ENCODE peak calls at places on chromosomes 11 and 22, in seven cellular contexts. I, W, X, S, M, D and A are unnamed samples. For H3K4me1, the result is how much of the 10 kb centered on the place peaks cover.

GRCh38 chr22:32031466-32031865 is 11.6 kb upstream of the SLC5A1 start:
- DNase-seq in I (no peak), W (no peak), X (no peak), S (no peak), M (no peak), D (no peak), A (no peak)

GRCh38 chr22:22598144-22598543 is 39.1 kb upstream of the PRAME start:
- DNase-seq in I (no peak), W (no peak), X (no peak), S (no peak), M (no peak), D (no peak), A (no peak)

GRCh38 chr11:83773950-83774880 is 488.0 kb upstream of the CCDC90B start:
- DNase-seq in I (peak), W (no peak), X (no peak), S (no peak), M (no peak), D (no peak), A (peak)

GRCh38 chr11:23605001-23605400 is 744.7 kb upstream of the CCDC179 start:
- DNase-seq in I (peak), W (no peak), X (no peak), S (no peak), M (no peak), D (peak), A (no peak)

GRCh38 chr11:96464695-96465307 is 75.0 kb downstream of the JRKL start:
- DNase-seq in I (peak), W (peak), X (no peak), S (no peak), M (no peak), D (peak), A (peak)

GRCh38 chr11:17742019-17742418 is 7.4 kb downstream of the KCNC1 start:
- DNase-seq in I (no peak), W (no peak), X (no peak), S (no peak), M (no peak), D (no peak), A (no peak)

GRCh38 chr11:113994077-113994954 is 19.4 kb downstream of the HTR3A start:
- DNase-seq in I (no peak), W (peak), X (no peak), S (no peak), M (peak), D (peak), A (no peak)

GRCh38 chr11:76756341-76756771 is 26.8 kb upstream of the TSKU start:
- DNase-seq in I (no peak), W (no peak), X (no peak), S (no peak), M (no peak), D (no peak), A (no peak)

GRCh38 chr11:120465921-120466534 is 45.5 kb upstream of the GRIK4 start:
- DNase-seq in I (no peak), W (no peak), X (no peak), S (no peak), M (no peak), D (no peak), A (no peak)

GRCh38 chr11:119664701-119665420 is 64.1 kb downstream of the NECTIN1 start:
- DNase-seq in I (no peak), W (no peak), X (no peak), S (no peak), M (no peak), D (no peak), A (no peak)

GRCh38 chr11:61912991-61913698 is 4.2 kb downstream of the RAB3IL1 start:
- DNase-seq in I (no peak), W (no peak), X (peak), S (peak), M (no peak), D (no peak), A (no peak)

GRCh38 chr11:62556872-62557631 is 10.4 kb upstream of the AHNAK start:
- DNase-seq in I (peak), W (no peak), X (no peak), S (peak), M (no peak), D (no peak), A (no peak)

GRCh38 chr11:116335891-116336290 is 436.9 kb downstream of the BUD13 start:
- DNase-seq in I (no peak), W (no peak), X (no peak), S (no peak), M (no peak), D (no peak), A (no peak)

GRCh38 chr11:70788247-70789022 is 390.1 kb downstream of the CTTN start:
- DNase-seq in I (peak), W (no peak), X (no peak), S (no peak), M (no peak), D (peak), A (peak)

GRCh38 chr11:106466441-106467190 is 389.2 kb downstream of the AASDHPPT start:
- DNase-seq in I (peak), W (no peak), X (no peak), S (no peak), M (no peak), D (peak), A (peak)

GRCh38 chr22:23762866-23763578 is at the start of gene C22orf15:
- DNase-seq in I (peak), W (no peak), X (no peak), S (no peak), M (no peak), D (no peak), A (no peak)

GRCh38 chr22:50488886-50489285 is 2.2 kb downstream of the MIOX start:
- DNase-seq in I (no peak), W (no peak), X (no peak), S (no peak), M (no peak), D (no peak), A (no peak)

GRCh38 chr11:70085815-70086769 is 8.0 kb downstream of the ANO1 start:
- DNase-seq in I (peak), W (no peak), X (no peak), S (peak), M (no peak), D (no peak), A (peak)

GRCh38 chr22:28791841-28792490 is 8.4 kb downstream of the XBP1 start:
- DNase-seq in I (peak), W (no peak), X (no peak), S (no peak), M (no peak), D (no peak), A (no peak)

GRCh38 chr11:122803306-122803705 is 35.0 kb upstream of the CRTAM start:
- DNase-seq in I (peak), W (no peak), X (no peak), S (no peak), M (no peak), D (peak), A (peak)

GRCh38 chr11:115501895-115502589 is 2.2 kb downstream of the CADM1 start:
- DNase-seq in I (peak), W (peak), X (no peak), S (no peak), M (no peak), D (peak), A (peak)

GRCh38 chr22:46737105-46737975 is 712 bp downstream of the CERK start:
- DNase-seq in I (peak), W (peak), X (no peak), S (peak), M (no peak), D (peak), A (peak)

GRCh38 chr11:118640332-118641154 is 33.1 kb downstream of the PHLDB1 start:
- DNase-seq in I (no peak), W (no peak), X (no peak), S (peak), M (no peak), D (no peak), A (no peak)

GRCh38 chr22:42676059-42676607 is 26.9 kb upstream of the CYB5R3 start:
- DNase-seq in I (peak), W (no peak), X (no peak), S (no peak), M (no peak), D (peak), A (no peak)

GRCh38 chr22:49517721-49518120 is 310.0 kb downstream of the BRD1 start:
- DNase-seq in I (no peak), W (no peak), X (no peak), S (no peak), M (no peak), D (no peak), A (no peak)

GRCh38 chr22:22168190-22168940 is 76.2 kb upstream of the VPREB1 start:
- DNase-seq in I (peak), W (no peak), X (no peak), S (no peak), M (no peak), D (peak), A (peak)

DNA sequence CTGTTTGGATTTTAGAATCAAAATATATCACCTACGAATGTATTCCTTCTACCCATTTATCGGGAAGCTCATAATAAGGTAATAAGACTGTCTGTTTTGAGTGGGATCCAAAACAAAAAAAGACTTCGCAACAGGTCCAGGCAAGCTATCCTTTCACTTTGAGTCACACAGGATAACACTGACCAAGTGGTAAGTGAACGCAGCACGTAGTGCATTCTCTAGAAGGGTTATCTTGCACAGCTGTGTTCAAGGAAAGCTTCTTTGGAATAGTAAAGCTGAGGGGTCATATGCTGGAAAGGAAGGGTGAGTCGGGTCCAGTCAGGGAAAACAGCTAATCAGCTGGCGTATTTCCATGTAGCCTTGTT is 22.3 kb upstream of the NRGN start:
- DNase-seq in I (peak), W (no peak), X (no peak), S (no peak), M (no peak), D (no peak), A (no peak)
- H3K4me1 ChIP-seq in I (under half), W (under half), X (under half), S (under half), M (under half), D (under half), A (under half)

GRCh38 chr11:121575250-121575962 is 122.6 kb upstream of the SORL1-AS1 start:
- DNase-seq in I (peak), W (no peak), X (peak), S (peak), M (peak), D (peak), A (peak)

GRCh38 chr11:121577106-121577505 is 124.3 kb upstream of the SORL1-AS1 start:
- DNase-seq in I (no peak), W (no peak), X (no peak), S (no peak), M (no peak), D (no peak), A (no peak)

GRCh38 chr11:121578216-121579063 is 125.7 kb upstream of the SORL1-AS1 start:
- DNase-seq in I (peak), W (no peak), X (no peak), S (no peak), M (no peak), D (no peak), A (peak)

GRCh38 chr11:121576531-121576930 is 123.8 kb upstream of the SORL1-AS1 start:
- DNase-seq in I (no peak), W (no peak), X (no peak), S (no peak), M (peak), D (no peak), A (no peak)

DNA sequence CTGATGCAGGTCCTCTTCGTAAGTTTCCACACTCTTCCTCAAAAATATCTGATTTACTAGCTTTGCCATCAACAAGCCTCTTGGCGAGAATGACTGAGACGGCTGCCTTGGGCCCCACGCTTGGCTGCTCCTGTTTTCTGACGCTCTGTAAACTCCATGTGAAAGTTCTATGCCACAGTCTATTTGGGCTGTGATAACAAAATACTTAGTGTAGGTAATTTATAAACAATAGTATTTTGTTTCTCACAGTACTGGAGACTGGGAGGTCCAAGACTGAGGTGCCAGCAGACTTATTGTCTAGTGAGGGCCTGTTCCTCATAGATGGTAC is 123.2 kb upstream of the SORL1-AS1 start:
- DNase-seq in I (no peak), W (no peak), X (no peak), S (no peak), M (no peak), D (no peak), A (no peak)
- H3K4me1 ChIP-seq in I (under half), W (under half), X (under half), S (under half), M (under half), D (under half), A (under half)

DNA sequence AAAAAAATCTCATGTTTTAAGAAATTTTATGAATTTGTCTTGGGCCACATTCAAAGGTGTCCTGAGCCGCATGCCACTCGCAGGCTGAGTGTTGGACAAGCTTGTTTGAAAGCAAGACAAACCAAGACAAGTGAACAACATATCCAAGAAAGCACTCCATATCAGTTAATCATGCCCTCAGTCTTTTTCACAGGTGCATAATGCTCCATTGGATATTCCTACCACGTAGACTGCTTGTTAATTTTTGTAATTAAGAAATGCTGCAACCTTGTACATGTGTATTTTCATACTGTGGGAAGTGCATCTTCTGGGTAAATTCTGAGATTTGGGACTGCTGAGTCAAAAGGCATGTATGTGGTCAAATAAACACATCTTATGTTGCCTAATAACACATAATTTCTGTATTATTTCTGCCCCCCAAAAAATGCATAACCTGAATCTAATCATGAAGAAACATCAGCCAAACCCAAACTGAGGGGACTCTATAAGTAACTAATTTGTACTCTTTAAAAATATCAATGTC is 8.2 kb downstream of the RRAS2 start:
- DNase-seq in I (peak), W (no peak), X (no peak), S (no peak), M (no peak), D (no peak), A (no peak)
- H3K4me1 ChIP-seq in I (under half), W (under half), X (under half), S (under half), M (under half), D (under half), A (under half)

GRCh38 chr11:3949132-3949531 is 93.7 kb downstream of the STIM1 start:
- DNase-seq in I (no peak), W (no peak), X (no peak), S (no peak), M (no peak), D (no peak), A (no peak)

GRCh38 chr11:3944198-3944597 is 88.7 kb downstream of the STIM1 start:
- DNase-seq in I (no peak), W (no peak), X (no peak), S (no peak), M (peak), D (no peak), A (peak)

GRCh38 chr11:3946445-3947017 is 91.1 kb downstream of the STIM1 start:
- DNase-seq in I (no peak), W (peak), X (no peak), S (no peak), M (no peak), D (no peak), A (no peak)

GRCh38 chr11:3950996-3951662 is 95.7 kb downstream of the STIM1 start:
- DNase-seq in I (peak), W (peak), X (no peak), S (no peak), M (no peak), D (peak), A (peak)

DNA sequence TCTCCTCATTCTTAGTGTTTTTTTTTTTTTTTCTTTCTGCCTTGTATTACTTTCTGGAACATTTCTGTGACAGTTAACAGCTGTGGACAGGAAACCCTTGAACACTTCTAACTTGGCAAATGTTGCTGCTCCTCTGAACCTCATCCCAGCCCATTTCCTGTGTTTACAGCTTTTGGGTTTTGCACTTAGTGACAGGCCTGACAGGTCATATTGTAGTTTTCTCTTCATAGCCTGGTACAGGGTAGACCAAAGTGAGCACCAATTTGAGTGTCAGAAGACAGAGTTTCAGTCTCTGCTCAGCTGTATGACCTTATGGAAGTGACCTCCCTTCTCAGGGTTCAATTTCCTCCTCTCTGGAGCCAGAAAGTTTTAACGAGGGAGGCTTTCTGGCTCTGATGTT is 91.6 kb downstream of the STIM1 start:
- DNase-seq in I (peak), W (peak), X (no peak), S (no peak), M (peak), D (peak), A (peak)
- H3K4me1 ChIP-seq in I (under half), W (half or more), X (half or more), S (under half), M (under half), D (under half), A (under half)

GRCh38 chr22:35690001-35690400 is 27.7 kb upstream of the APOL5 start:
- DNase-seq in I (no peak), W (no peak), X (no peak), S (no peak), M (no peak), D (no peak), A (no peak)

GRCh38 chr22:35688913-35689675 is 28.6 kb upstream of the APOL5 start:
- DNase-seq in I (peak), W (no peak), X (no peak), S (no peak), M (no peak), D (no peak), A (no peak)

GRCh38 chr22:35685731-35686130 is 31.9 kb upstream of the APOL5 start:
- DNase-seq in I (peak), W (no peak), X (no peak), S (no peak), M (no peak), D (no peak), A (peak)

GRCh38 chr22:35686298-35686697 is 31.4 kb upstream of the APOL5 start:
- DNase-seq in I (no peak), W (no peak), X (no peak), S (no peak), M (no peak), D (no peak), A (no peak)

GRCh38 chr22:35687461-35687860 is 30.2 kb upstream of the APOL5 start:
- DNase-seq in I (no peak), W (no peak), X (no peak), S (no peak), M (no peak), D (no peak), A (no peak)
- H3K4me1 ChIP-seq in I (under half), W (under half), X (under half), S (under half), M (under half), D (under half), A (under half)